ENCODE peak calls at places on chromosomes 13 and 19, in seven cellular contexts. E, A, T, B, K, W and Z are unnamed samples.

GRCh38 chr19:37867831-37868230 is 38.6 kb downstream of the WDR87 start:
- DNase-seq in T (no peak), E (no peak), B (no peak), W (no peak), K (no peak), A (no peak), Z (no peak)

GRCh38 chr13:26075498-26075897 is 23.7 kb upstream of the SHISA2 start:
- DNase-seq in B (no peak), E (no peak), W (peak), K (peak), T (peak), A (no peak), Z (no peak)

GRCh38 chr19:3459322-3459881 is 20.9 kb downstream of the SMIM24 start:
- DNase-seq in W (peak), T (no peak), K (peak), A (peak), E (no peak), B (peak), Z (no peak)

GRCh38 chr13:29703421-29703820 is 107.9 kb upstream of the SLC7A1 start:
- DNase-seq in B (no peak), K (no peak), A (no peak), T (no peak), E (no peak), W (no peak), Z (no peak)

GRCh38 chr19:35935911-35936737 is at the start of gene LRFN3:
- DNase-seq in T (peak), B (peak), A (peak), K (peak), E (peak), W (peak), Z (peak)

GRCh38 chr13:99058527-99059495 is 80.9 kb upstream of the DOCK9 start:
- DNase-seq in A (no peak), E (no peak), B (no peak), W (no peak), T (no peak), K (no peak), Z (no peak)

GRCh38 chr13:103883698-103884097 is 817.5 kb upstream of the SLC10A2 start:
- DNase-seq in E (no peak), W (no peak), B (no peak), A (no peak), K (no peak), T (no peak), Z (no peak)

GRCh38 chr13:37209621-37210020 is 104.2 kb upstream of the CSNK1A1L start:
- DNase-seq in E (no peak), W (no peak), A (no peak), T (no peak), K (no peak), B (no peak), Z (no peak)

GRCh38 chr13:67299731-67300130 is 69.6 kb upstream of the PCDH9 start:
- DNase-seq in B (no peak), E (no peak), W (no peak), K (no peak), T (no peak), A (no peak), Z (no peak)

GRCh38 chr13:25214371-25215252 is 42.5 kb upstream of the AMER2 start:
- DNase-seq in T (no peak), B (peak), K (peak), W (peak), E (no peak), A (peak), Z (no peak)

GRCh38 chr13:74062933-74063332 is 71.3 kb downstream of the KLF12 start:
- DNase-seq in A (peak), E (no peak), K (no peak), W (peak), B (peak), T (no peak), Z (no peak)

GRCh38 chr19:33210266-33210940 is 15.2 kb downstream of the SLC7A10 start:
- DNase-seq in W (no peak), K (no peak), T (no peak), A (no peak), B (no peak), E (no peak), Z (no peak)

GRCh38 chr13:97068146-97068545 is 73.9 kb upstream of the OXGR1 start:
- DNase-seq in T (peak), W (no peak), B (no peak), E (no peak), K (peak), A (no peak), Z (no peak)
- H3K27ac ChIP-seq in T (peak), W (no peak), B (no peak), E (no peak), K (no peak), A (no peak), Z (no peak)

GRCh38 chr19:5454743-5455142 is 474 bp upstream of the ZNRF4 start:
- DNase-seq in T (no peak), K (no peak), B (no peak), A (no peak), W (no peak), E (no peak), Z (no peak)

GRCh38 chr19:5452594-5453565 is 2.3 kb upstream of the ZNRF4 start:
- DNase-seq in E (no peak), K (peak), T (peak), A (no peak), B (no peak), W (no peak), Z (no peak)

GRCh38 chr19:5448374-5448773 is 6.8 kb upstream of the ZNRF4 start:
- DNase-seq in E (no peak), K (no peak), B (no peak), A (no peak), W (no peak), T (no peak), Z (no peak)

GRCh38 chr19:5450482-5450881 is 4.7 kb upstream of the ZNRF4 start:
- DNase-seq in T (no peak), A (no peak), B (no peak), K (no peak), W (no peak), E (no peak), Z (no peak)

DNA sequence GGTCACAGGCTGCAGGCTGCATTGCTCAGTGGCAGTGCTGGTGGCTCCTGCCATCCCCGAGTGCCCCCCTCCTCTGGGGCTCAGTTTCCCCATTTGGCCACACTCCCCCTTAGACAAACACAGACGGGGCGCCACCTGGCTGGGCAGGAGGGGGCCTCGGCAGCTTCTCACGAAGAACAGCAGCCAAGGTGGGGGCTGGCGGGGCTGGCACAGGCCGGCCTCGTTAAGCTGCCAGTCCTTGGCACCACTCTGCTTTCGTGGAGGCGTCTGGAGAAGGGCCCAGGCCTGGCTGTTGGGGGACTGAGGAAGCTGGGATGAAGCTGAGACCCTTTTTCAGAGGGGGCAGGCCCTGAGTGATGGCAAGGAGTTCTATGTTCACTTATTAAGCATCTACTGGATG is 3.7 kb upstream of the ZNRF4 start:
- DNase-seq in T (no peak), W (no peak), K (no peak), E (no peak), B (no peak), A (no peak), Z (no peak)
- H3K27ac ChIP-seq in T (no peak), W (no peak), K (no peak), E (no peak), B (no peak), A (no peak), Z (no peak)

GRCh38 chr13:21548577-21548976 is 55.4 kb downstream of the MICU2 start:
- DNase-seq in A (no peak), T (no peak), B (no peak), K (no peak), E (no peak), W (no peak), Z (no peak)
- H3K27ac ChIP-seq in A (no peak), T (no peak), B (no peak), K (no peak), E (no peak), W (no peak), Z (no peak)

GRCh38 chr13:90089051-90089450 is 1258.4 kb upstream of the MIR17HG start:
- DNase-seq in E (no peak), A (no peak), W (no peak), T (no peak), K (no peak), B (no peak), Z (no peak)
- H3K27ac ChIP-seq in E (no peak), A (no peak), W (no peak), T (no peak), K (no peak), B (no peak), Z (no peak)

DNA sequence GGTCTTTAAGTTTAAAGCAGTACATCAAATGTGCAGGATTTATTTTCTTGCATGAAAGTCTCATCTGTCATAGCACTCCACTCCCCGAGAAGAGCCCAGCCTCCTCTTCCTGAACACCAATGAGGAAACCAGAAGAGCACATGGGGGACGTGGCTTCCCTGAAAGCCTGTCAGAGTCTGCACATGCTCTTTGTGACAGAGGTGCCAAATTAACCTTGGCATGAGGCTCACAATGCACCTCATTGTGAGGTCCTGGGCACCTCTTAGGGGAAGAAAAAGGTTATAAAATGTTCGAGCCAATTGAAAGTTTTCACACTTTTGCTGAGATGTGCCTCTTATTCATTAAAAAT is 141.3 kb upstream of the RFC3 start:
- DNase-seq in A (peak), B (peak), K (peak), T (peak), W (peak), E (no peak), Z (no peak)
- H3K27ac ChIP-seq in A (no peak), B (no peak), K (no peak), T (no peak), W (peak), E (no peak), Z (no peak)

GRCh38 chr19:45764487-45764886 is 4.6 kb downstream of the SIX5 start:
- DNase-seq in E (no peak), K (peak), T (no peak), B (no peak), A (peak), W (no peak), Z (no peak)

GRCh38 chr19:45766293-45766918 is 2.6 kb downstream of the SIX5 start:
- DNase-seq in B (no peak), K (no peak), W (no peak), T (no peak), E (no peak), A (peak), Z (no peak)

GRCh38 chr19:45763691-45764294 is 5.3 kb downstream of the SIX5 start:
- DNase-seq in T (peak), W (no peak), E (no peak), K (peak), B (no peak), A (peak), Z (no peak)

GRCh38 chr19:45765365-45766292 is 3.4 kb downstream of the SIX5 start:
- DNase-seq in T (no peak), K (no peak), W (no peak), A (peak), B (peak), E (no peak), Z (no peak)

GRCh38 chr19:45764947-45765346 is 4.1 kb downstream of the SIX5 start:
- DNase-seq in B (no peak), K (peak), A (peak), T (no peak), W (no peak), E (no peak), Z (no peak)
- H3K27ac ChIP-seq in B (no peak), K (peak), A (peak), T (no peak), W (peak), E (no peak), Z (no peak)